ENCODE peak calls at places on chromosomes 7 and 10, in five cellular contexts. One of them, this sample, is unnamed.

GRCh38 chr7:152859781-152860191 is 100.2 kb downstream of the ACTR3B start:
- DNase-seq in SK-N-SH: peak
- DNase-seq in PC-9: no peak
- DNase-seq in GM23248: peak
- DNase-seq in mammary epithelial cell: no peak
- DNase-seq in this sample: no peak

GRCh38 chr7:27520828-27521790 is 141.6 kb downstream of the HIBADH start:
- DNase-seq in PC-9: no peak
- DNase-seq in mammary epithelial cell: no peak
- DNase-seq in SK-N-SH: no peak
- DNase-seq in GM23248: peak
- DNase-seq in this sample: no peak

GRCh38 chr7:149020483-149020882 is 7.8 kb downstream of the PDIA4 start:
- DNase-seq in mammary epithelial cell: no peak
- DNase-seq in SK-N-SH: no peak
- DNase-seq in PC-9: no peak
- DNase-seq in GM23248: no peak
- DNase-seq in this sample: no peak

GRCh38 chr7:55086413-55087201 is 67.8 kb downstream of the EGFR start:
- DNase-seq in GM23248: peak
- DNase-seq in PC-9: peak
- DNase-seq in SK-N-SH: peak
- DNase-seq in mammary epithelial cell: peak
- DNase-seq in this sample: peak

GRCh38 chr10:96276426-96276825 is 5.1 kb upstream of the BLNK start:
- DNase-seq in PC-9: no peak
- DNase-seq in mammary epithelial cell: no peak
- DNase-seq in SK-N-SH: no peak
- DNase-seq in GM23248: no peak
- DNase-seq in this sample: no peak

GRCh38 chr10:102775973-102776669 is 32.4 kb downstream of the WBP1L start:
- DNase-seq in mammary epithelial cell: no peak
- DNase-seq in SK-N-SH: peak
- DNase-seq in PC-9: no peak
- DNase-seq in GM23248: peak
- DNase-seq in this sample: peak

GRCh38 chr10:88754272-88754671 is 5.5 kb upstream of the LIPN start:
- DNase-seq in GM23248: peak
- DNase-seq in PC-9: no peak
- DNase-seq in SK-N-SH: peak
- DNase-seq in mammary epithelial cell: no peak
- DNase-seq in this sample: peak

GRCh38 chr10:86363833-86364511 is 2.6 kb downstream of the GRID1 start:
- DNase-seq in GM23248: no peak
- DNase-seq in SK-N-SH: no peak
- DNase-seq in PC-9: no peak
- DNase-seq in mammary epithelial cell: peak
- DNase-seq in this sample: no peak

GRCh38 chr10:73209705-73210104 is 37.4 kb downstream of the DNAJC9 start:
- DNase-seq in GM23248: peak
- DNase-seq in PC-9: no peak
- DNase-seq in SK-N-SH: no peak
- DNase-seq in mammary epithelial cell: peak
- DNase-seq in this sample: peak

GRCh38 chr7:88480901-88481300 is 174.2 kb upstream of the STEAP4 start:
- DNase-seq in GM23248: no peak
- DNase-seq in mammary epithelial cell: no peak
- DNase-seq in SK-N-SH: no peak
- DNase-seq in PC-9: no peak
- DNase-seq in this sample: no peak

GRCh38 chr7:153588596-153588995 is 463.6 kb upstream of the DPP6 start:
- DNase-seq in SK-N-SH: no peak
- DNase-seq in mammary epithelial cell: no peak
- DNase-seq in PC-9: no peak
- DNase-seq in GM23248: no peak
- DNase-seq in this sample: no peak

GRCh38 chr7:69817096-69817495 is 218.8 kb downstream of the AUTS2 start:
- DNase-seq in GM23248: peak
- DNase-seq in SK-N-SH: no peak
- DNase-seq in mammary epithelial cell: no peak
- DNase-seq in PC-9: no peak
- DNase-seq in this sample: no peak

GRCh38 chr7:82235710-82236109 is 207.9 kb downstream of the CACNA2D1 start:
- DNase-seq in PC-9: no peak
- DNase-seq in SK-N-SH: no peak
- DNase-seq in GM23248: peak
- DNase-seq in mammary epithelial cell: peak
- DNase-seq in this sample: peak

GRCh38 chr10:132859084-132859855 is 73.3 kb upstream of the NKX6-2 start:
- DNase-seq in mammary epithelial cell: no peak
- DNase-seq in GM23248: no peak
- DNase-seq in PC-9: no peak
- DNase-seq in SK-N-SH: no peak
- DNase-seq in this sample: no peak

GRCh38 chr7:132390705-132391104 is 185.6 kb downstream of the PLXNA4 start:
- DNase-seq in mammary epithelial cell: no peak
- DNase-seq in GM23248: peak
- DNase-seq in PC-9: no peak
- DNase-seq in SK-N-SH: no peak
- DNase-seq in this sample: peak

GRCh38 chr7:133275008-133275407 is 22.1 kb downstream of the EXOC4 start:
- DNase-seq in PC-9: no peak
- DNase-seq in SK-N-SH: no peak
- DNase-seq in mammary epithelial cell: no peak
- DNase-seq in GM23248: no peak
- DNase-seq in this sample: no peak

GRCh38 chr7:134669845-134670373 is 23.3 kb downstream of the BPGM start:
- DNase-seq in GM23248: peak
- DNase-seq in mammary epithelial cell: peak
- DNase-seq in PC-9: peak
- DNase-seq in SK-N-SH: peak
- DNase-seq in this sample: peak

GRCh38 chr10:50224330-50224952 is 26.9 kb downstream of the ASAH2 start:
- DNase-seq in mammary epithelial cell: peak
- DNase-seq in GM23248: peak
- DNase-seq in SK-N-SH: peak
- DNase-seq in PC-9: peak
- DNase-seq in this sample: peak

GRCh38 chr7:25968205-25968993 is 183.6 kb upstream of the NFE2L3 start:
- DNase-seq in GM23248: no peak
- DNase-seq in PC-9: no peak
- DNase-seq in mammary epithelial cell: no peak
- DNase-seq in SK-N-SH: no peak
- DNase-seq in this sample: no peak

GRCh38 chr10:101066146-101066889 is 4.5 kb downstream of the KAZALD1 start:
- DNase-seq in SK-N-SH: peak
- DNase-seq in GM23248: peak
- DNase-seq in mammary epithelial cell: peak
- DNase-seq in PC-9: peak
- DNase-seq in this sample: peak

GRCh38 chr10:71038234-71038633 is 149.9 kb upstream of the PCBD1 start:
- DNase-seq in GM23248: no peak
- DNase-seq in mammary epithelial cell: no peak
- DNase-seq in SK-N-SH: no peak
- DNase-seq in PC-9: no peak
- DNase-seq in this sample: no peak

GRCh38 chr10:133335238-133336122 is 1.2 kb downstream of the CALY start:
- DNase-seq in mammary epithelial cell: no peak
- DNase-seq in SK-N-SH: peak
- DNase-seq in GM23248: peak
- DNase-seq in PC-9: no peak
- DNase-seq in this sample: peak

GRCh38 chr10:15253951-15254807 is 85.7 kb upstream of the NMT2 start:
- DNase-seq in GM23248: no peak
- DNase-seq in mammary epithelial cell: no peak
- DNase-seq in PC-9: no peak
- DNase-seq in SK-N-SH: no peak
- DNase-seq in this sample: no peak

GRCh38 chr10:59337254-59337653 is 25.1 kb downstream of the FAM13C start:
- DNase-seq in mammary epithelial cell: peak
- DNase-seq in GM23248: peak
- DNase-seq in SK-N-SH: no peak
- DNase-seq in PC-9: no peak
- DNase-seq in this sample: peak

GRCh38 chr7:145151651-145152050 is 315.8 kb upstream of the TPK1 start:
- DNase-seq in SK-N-SH: no peak
- DNase-seq in PC-9: no peak
- DNase-seq in mammary epithelial cell: no peak
- DNase-seq in GM23248: no peak
- DNase-seq in this sample: no peak

GRCh38 chr10:103500481-103500880 is 7.0 kb downstream of the NEURL1 start:
- DNase-seq in mammary epithelial cell: no peak
- DNase-seq in PC-9: no peak
- DNase-seq in SK-N-SH: no peak
- DNase-seq in GM23248: no peak
- DNase-seq in this sample: no peak

GRCh38 chr10:131444862-131445461 is 133.4 kb upstream of the TCERG1L start:
- DNase-seq in SK-N-SH: no peak
- DNase-seq in PC-9: no peak
- DNase-seq in mammary epithelial cell: no peak
- DNase-seq in GM23248: no peak
- DNase-seq in this sample: no peak

GRCh38 chr10:73965890-73966768 is 31.8 kb upstream of the VCL start:
- DNase-seq in SK-N-SH: no peak
- DNase-seq in GM23248: peak
- DNase-seq in PC-9: peak
- DNase-seq in mammary epithelial cell: peak
- DNase-seq in this sample: peak

GRCh38 chr10:73054286-73054685 is 42.4 kb downstream of the P4HA1 start:
- DNase-seq in PC-9: no peak
- DNase-seq in SK-N-SH: no peak
- DNase-seq in GM23248: no peak
- DNase-seq in mammary epithelial cell: no peak
- DNase-seq in this sample: no peak

GRCh38 chr10:81862596-81862995 is 12.4 kb upstream of the NRG3 start:
- DNase-seq in GM23248: no peak
- DNase-seq in mammary epithelial cell: no peak
- DNase-seq in SK-N-SH: no peak
- DNase-seq in PC-9: no peak
- DNase-seq in this sample: no peak

GRCh38 chr10:97163646-97164535 is 21.9 kb downstream of the SLIT1 start:
- DNase-seq in PC-9: no peak
- DNase-seq in mammary epithelial cell: no peak
- DNase-seq in GM23248: no peak
- DNase-seq in SK-N-SH: no peak
- DNase-seq in this sample: no peak

GRCh38 chr10:22713853-22714523 is 390 bp downstream of the PIP4K2A start:
- DNase-seq in mammary epithelial cell: peak
- DNase-seq in PC-9: no peak
- DNase-seq in GM23248: peak
- DNase-seq in SK-N-SH: no peak
- DNase-seq in this sample: peak

GRCh38 chr10:111119637-111120036 is 42.8 kb downstream of the ADRA2A start:
- DNase-seq in SK-N-SH: no peak
- DNase-seq in GM23248: no peak
- DNase-seq in mammary epithelial cell: no peak
- DNase-seq in PC-9: no peak
- DNase-seq in this sample: no peak

GRCh38 chr7:157477550-157478212 is 140.9 kb downstream of the DNAJB6 start:
- DNase-seq in PC-9: no peak
- DNase-seq in SK-N-SH: no peak
- DNase-seq in mammary epithelial cell: no peak
- DNase-seq in GM23248: no peak
- DNase-seq in this sample: no peak
- H3K4me2 ChIP-seq in PC-9: peak
- H3K4me2 ChIP-seq in SK-N-SH: no peak
- H3K4me2 ChIP-seq in mammary epithelial cell: peak
- H3K4me2 ChIP-seq in GM23248: no peak
- H3K4me2 ChIP-seq in this sample: no peak

DNA sequence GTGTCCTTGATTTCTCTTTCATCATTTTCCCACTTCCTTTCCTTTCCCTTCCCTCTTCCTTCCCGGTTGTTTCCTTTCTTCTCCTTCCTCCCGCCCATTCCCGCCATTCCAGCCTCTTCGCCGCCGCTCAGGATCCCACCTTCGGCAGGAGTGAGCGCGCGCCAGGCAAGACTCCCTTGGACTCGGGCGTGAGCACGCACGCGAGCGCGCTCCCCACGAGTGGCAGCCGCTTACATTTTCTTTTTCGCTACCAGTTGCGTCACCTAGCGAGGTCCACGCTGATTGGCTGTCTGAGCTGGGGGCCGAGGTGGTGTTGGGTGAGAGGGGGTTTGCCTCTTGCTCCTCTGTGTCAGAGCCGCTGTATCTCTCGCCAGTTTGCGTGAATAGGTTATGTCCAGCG is 11.8 kb downstream of the ZAN start:
- DNase-seq in mammary epithelial cell: peak
- DNase-seq in SK-N-SH: peak
- DNase-seq in GM23248: peak
- DNase-seq in PC-9: no peak
- DNase-seq in this sample: peak
- H3K4me3 ChIP-seq in mammary epithelial cell: peak
- H3K4me3 ChIP-seq in SK-N-SH: peak
- H3K4me3 ChIP-seq in GM23248: peak
- H3K4me3 ChIP-seq in PC-9: no peak
- H3K4me3 ChIP-seq in this sample: peak

GRCh38 chr7:22625251-22625650 is 101.7 kb upstream of the IL6 start:
- DNase-seq in SK-N-SH: no peak
- DNase-seq in PC-9: no peak
- DNase-seq in mammary epithelial cell: no peak
- DNase-seq in GM23248: no peak
- DNase-seq in this sample: no peak

GRCh38 chr7:22627136-22627535 is 99.9 kb upstream of the IL6 start:
- DNase-seq in mammary epithelial cell: no peak
- DNase-seq in PC-9: no peak
- DNase-seq in SK-N-SH: no peak
- DNase-seq in GM23248: peak
- DNase-seq in this sample: peak

GRCh38 chr7:22630069-22630468 is 96.9 kb upstream of the IL6 start:
- DNase-seq in PC-9: no peak
- DNase-seq in mammary epithelial cell: no peak
- DNase-seq in SK-N-SH: no peak
- DNase-seq in GM23248: no peak
- DNase-seq in this sample: no peak

GRCh38 chr7:22629056-22629455 is 97.9 kb upstream of the IL6 start:
- DNase-seq in PC-9: no peak
- DNase-seq in mammary epithelial cell: no peak
- DNase-seq in SK-N-SH: no peak
- DNase-seq in GM23248: no peak
- DNase-seq in this sample: no peak

DNA sequence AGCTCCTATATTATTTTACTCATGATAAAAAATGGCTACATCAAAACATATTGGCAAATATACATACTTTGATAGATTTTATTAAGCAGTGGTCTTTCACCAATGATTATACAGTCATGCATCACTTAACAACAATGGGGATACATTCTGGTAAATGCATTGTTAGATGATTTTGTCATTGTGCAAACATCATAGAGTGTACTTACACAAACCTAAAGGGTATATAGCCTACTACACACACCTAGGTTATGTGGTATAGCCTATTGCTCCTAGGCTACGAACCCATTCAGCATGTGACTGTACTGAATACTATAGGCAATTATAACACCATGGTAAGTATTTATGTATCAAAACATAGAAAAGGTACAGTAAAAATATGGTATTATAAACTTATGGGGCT is 98.9 kb upstream of the IL6 start:
- DNase-seq in GM23248: no peak
- DNase-seq in mammary epithelial cell: no peak
- DNase-seq in SK-N-SH: no peak
- DNase-seq in PC-9: peak
- DNase-seq in this sample: no peak
- H3K4me2 ChIP-seq in GM23248: no peak
- H3K4me2 ChIP-seq in mammary epithelial cell: no peak
- H3K4me2 ChIP-seq in SK-N-SH: no peak
- H3K4me2 ChIP-seq in PC-9: no peak
- H3K4me2 ChIP-seq in this sample: no peak

GRCh38 chr7:259751-260405 is 30.1 kb upstream of the FOXL3 start:
- DNase-seq in PC-9: no peak
- DNase-seq in mammary epithelial cell: no peak
- DNase-seq in GM23248: no peak
- DNase-seq in SK-N-SH: no peak
- DNase-seq in this sample: no peak
- H3K4me3 ChIP-seq in PC-9: no peak
- H3K4me3 ChIP-seq in mammary epithelial cell: no peak
- H3K4me3 ChIP-seq in GM23248: no peak
- H3K4me3 ChIP-seq in SK-N-SH: no peak
- H3K4me3 ChIP-seq in this sample: no peak